ENCODE peak calls at places on chromosomes 5 and 9, in four cellular contexts. W is psoas muscle; G is CD8-positive, alpha-beta memory T cell; L is cardiac muscle cell. F is an unnamed sample. For H3K4me1 and H3K36me3, the result is how much of the 10 kb centered on the place peaks cover.

GRCh38 chr5:133930061-133930823 is 38.2 kb downstream of the C5orf15 start:
- DNase-seq in W (peak), G (peak), L (peak), F (no peak)

GRCh38 chr9:120778758-120779157 is 14.5 kb downstream of the FBXW2 start:
- DNase-seq in W (no peak), G (no peak), L (no peak), F (no peak)

GRCh38 chr9:72551306-72551705 is 29.9 kb downstream of the TMC1 start:
- DNase-seq in W (no peak), G (no peak), L (no peak), F (no peak)

GRCh38 chr9:99011161-99011709 is 67.5 kb downstream of the COL15A1 start:
- DNase-seq in W (no peak), G (no peak), L (peak), F (no peak)

GRCh38 chr5:119357815-119358559 is 2.2 kb downstream of the TNFAIP8 start:
- DNase-seq in W (no peak), G (no peak), L (no peak), F (no peak)

GRCh38 chr9:93693129-93693528 is 116.7 kb downstream of the PHF2 start:
- DNase-seq in W (no peak), G (no peak), L (no peak), F (no peak)

GRCh38 chr5:135979510-135979909 is 24.7 kb upstream of the LECT2 start:
- DNase-seq in W (no peak), G (no peak), L (peak), F (no peak)

GRCh38 chr5:139747583-139748504 is 47.8 kb upstream of the PSD2 start:
- DNase-seq in W (peak), G (peak), L (peak), F (peak)

GRCh38 chr5:74233571-74233970 is 407.0 kb downstream of the ENC1 start:
- DNase-seq in W (no peak), G (no peak), L (no peak), F (no peak)

GRCh38 chr5:181052526-181052927 is 12.5 kb downstream of the BTNL9 start:
- DNase-seq in W (no peak), G (no peak), L (peak), F (no peak)

GRCh38 chr9:129137292-129138143 is 26.3 kb downstream of the PTPA start:
- DNase-seq in W (no peak), G (no peak), L (no peak), F (no peak)

GRCh38 chr9:129139993-129140396 is 28.8 kb downstream of the PTPA start:
- DNase-seq in W (peak), G (peak), L (peak), F (peak)

GRCh38 chr9:129139233-129139992 is 28.2 kb downstream of the PTPA start:
- DNase-seq in W (peak), G (peak), L (peak), F (peak)

GRCh38 chr9:129138144-129138462 is 26.9 kb downstream of the PTPA start:
- DNase-seq in W (no peak), G (no peak), L (no peak), F (no peak)

GRCh38 chr9:129138476-129139232 is 27.4 kb downstream of the PTPA start:
- DNase-seq in W (peak), G (no peak), L (peak), F (no peak)
- H3K4me1 ChIP-seq in W (under half), G (under half), L (under half), F (under half)

GRCh38 chr9:124709291-124709690 is 61.8 kb downstream of the NR6A1 start:
- DNase-seq in W (no peak), G (no peak), L (no peak), F (no peak)

GRCh38 chr9:124707667-124708066 is 63.4 kb downstream of the NR6A1 start:
- DNase-seq in W (no peak), G (no peak), L (no peak), F (no peak)

GRCh38 chr9:124708070-124708469 is 63.0 kb downstream of the NR6A1 start:
- DNase-seq in W (no peak), G (no peak), L (no peak), F (no peak)

GRCh38 chr9:124706685-124707084 is 64.4 kb downstream of the NR6A1 start:
- DNase-seq in W (no peak), G (no peak), L (no peak), F (no peak)

DNA sequence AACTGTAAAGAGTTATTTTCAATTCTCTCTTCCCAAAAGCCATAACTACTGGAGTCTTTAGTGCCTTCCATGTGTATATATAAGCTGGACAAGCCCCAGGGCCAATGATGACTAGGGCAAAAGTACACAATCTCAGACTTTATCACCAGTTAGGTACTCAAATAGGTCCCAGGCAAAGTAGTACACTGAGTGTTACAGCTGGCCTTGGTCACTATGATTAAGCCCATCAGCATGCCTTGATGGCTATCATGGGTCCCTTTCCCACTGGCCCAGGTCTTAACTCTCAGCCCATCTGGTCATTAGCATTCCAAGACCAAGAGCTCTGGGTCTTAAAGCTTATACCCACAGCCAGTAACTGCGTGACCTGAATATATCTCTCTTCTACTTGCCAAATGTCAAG is 62.5 kb downstream of the NR6A1 start:
- DNase-seq in W (no peak), G (no peak), L (no peak), F (no peak)
- H3K27ac ChIP-seq in W (no peak), G (no peak), L (peak), F (no peak)

GRCh38 chr9:92642599-92642998 is 27.3 kb downstream of the IPPK start:
- DNase-seq in W (no peak), G (no peak), L (no peak), F (no peak)
- H3K36me3 ChIP-seq in W (half or more), G (half or more), L (under half), F (under half)

DNA sequence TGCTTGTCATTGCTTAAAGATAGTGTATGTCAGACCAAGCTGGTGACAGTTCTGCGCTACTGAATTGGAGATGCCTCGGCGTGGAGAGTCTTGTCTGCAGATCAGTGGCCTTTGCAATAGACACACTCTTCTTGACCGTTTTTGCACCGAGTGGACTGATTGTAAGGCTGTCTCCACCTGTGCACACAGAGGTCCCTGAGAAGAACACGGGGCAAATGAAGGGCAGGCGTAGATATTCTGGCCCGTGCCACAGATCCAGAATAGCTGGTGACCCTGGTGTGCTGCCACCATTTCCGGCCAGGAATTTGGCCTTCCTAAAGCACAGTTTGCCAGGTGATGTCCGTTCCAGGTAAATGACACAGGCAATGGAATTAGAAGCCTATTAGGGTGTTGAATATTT is 102.4 kb downstream of the TRIO start:
- DNase-seq in W (no peak), G (no peak), L (no peak), F (no peak)
- H3K4me1 ChIP-seq in W (half or more), G (under half), L (under half), F (under half)

GRCh38 chr5:116553366-116553765 is 21.3 kb downstream of the SEMA6A start:
- DNase-seq in W (no peak), G (no peak), L (no peak), F (no peak)
- H3K27ac ChIP-seq in W (no peak), G (no peak), L (no peak), F (no peak)

GRCh38 chr9:87704342-87704741 is 21.6 kb upstream of the CTSL start:
- DNase-seq in W (no peak), G (no peak), L (no peak), F (no peak)
- H3K36me3 ChIP-seq in W (under half), G (under half), L (under half), F (under half)

GRCh38 chr5:158699336-158699735 is 400.4 kb downstream of the EBF1 start:
- DNase-seq in W (no peak), G (no peak), L (no peak), F (no peak)
- H3K4me1 ChIP-seq in W (under half), G (under half), L (under half), F (under half)

GRCh38 chr5:61808884-61809283 is 476.8 kb downstream of the ZSWIM6 start:
- DNase-seq in W (no peak), G (no peak), L (no peak), F (no peak)

GRCh38 chr5:61802456-61802855 is 470.4 kb downstream of the ZSWIM6 start:
- DNase-seq in W (no peak), G (no peak), L (no peak), F (no peak)

GRCh38 chr5:61808091-61808490 is 476.0 kb downstream of the ZSWIM6 start:
- DNase-seq in W (no peak), G (no peak), L (no peak), F (no peak)

GRCh38 chr5:61806491-61807020 is 474.5 kb downstream of the ZSWIM6 start:
- DNase-seq in W (no peak), G (no peak), L (no peak), F (no peak)

DNA sequence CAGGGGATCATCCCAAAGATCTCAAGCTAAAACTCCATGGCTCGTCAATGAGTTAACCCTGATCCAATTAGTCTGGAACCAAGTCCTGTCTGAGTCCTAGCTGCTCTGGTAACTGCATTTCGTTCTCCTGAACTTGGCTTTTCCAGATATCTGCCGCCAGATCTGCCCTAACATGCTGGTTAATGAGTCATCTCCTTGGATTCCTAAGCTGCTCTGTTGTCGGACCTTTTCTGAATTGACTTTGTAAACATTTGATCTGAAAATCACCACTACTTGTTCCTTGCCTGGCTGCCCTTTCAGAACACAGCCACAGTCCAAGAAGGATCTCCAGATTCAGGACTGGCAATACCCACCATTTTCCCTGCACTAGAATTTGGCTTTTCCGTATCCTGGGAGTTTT is 473.0 kb downstream of the ZSWIM6 start:
- DNase-seq in W (no peak), G (no peak), L (peak), F (no peak)
- H3K27ac ChIP-seq in W (no peak), G (no peak), L (no peak), F (no peak)

GRCh38 chr5:32159328-32160072 is 14.6 kb downstream of the GOLPH3 start:
- DNase-seq in W (no peak), G (no peak), L (no peak), F (no peak)

GRCh38 chr5:32165597-32165996 is 8.5 kb downstream of the GOLPH3 start:
- DNase-seq in W (no peak), G (no peak), L (no peak), F (no peak)

GRCh38 chr5:32160228-32160627 is 13.9 kb downstream of the GOLPH3 start:
- DNase-seq in W (no peak), G (no peak), L (peak), F (no peak)

GRCh38 chr5:32163785-32164184 is 10.3 kb downstream of the GOLPH3 start:
- DNase-seq in W (no peak), G (no peak), L (no peak), F (no peak)

GRCh38 chr5:32163053-32163452 is 11.1 kb downstream of the GOLPH3 start:
- DNase-seq in W (no peak), G (no peak), L (no peak), F (no peak)
- H3K36me3 ChIP-seq in W (under half), G (under half), L (under half), F (under half)